ENCODE peak calls at places on chromosomes 3 and 15, in six cellular contexts. One of them, this sample, is unnamed.

GRCh38 chr15:66621491-66622467 is 56.0 kb upstream of the LCTL start:
- ATAC-seq in upper lobe of left lung: no peak
- ATAC-seq in GM12878: no peak
- ATAC-seq in A549: no peak
- ATAC-seq in HepG2: no peak
- ATAC-seq in K562: peak
- ATAC-seq in this sample: no peak

GRCh38 chr15:38610748-38611147 is 46.1 kb upstream of the RASGRP1 start:
- ATAC-seq in upper lobe of left lung: no peak
- ATAC-seq in GM12878: peak
- ATAC-seq in A549: no peak
- ATAC-seq in HepG2: no peak
- ATAC-seq in K562: peak
- ATAC-seq in this sample: no peak

GRCh38 chr15:29844290-29844903 is 22.1 kb upstream of the TJP1 start:
- ATAC-seq in upper lobe of left lung: no peak
- ATAC-seq in GM12878: no peak
- ATAC-seq in A549: peak
- ATAC-seq in HepG2: no peak
- ATAC-seq in K562: no peak
- ATAC-seq in this sample: no peak

GRCh38 chr15:101264011-101264410 is 12.2 kb upstream of the CHSY1 start:
- ATAC-seq in upper lobe of left lung: no peak
- ATAC-seq in GM12878: peak
- ATAC-seq in A549: no peak
- ATAC-seq in HepG2: peak
- ATAC-seq in K562: no peak
- ATAC-seq in this sample: no peak

GRCh38 chr3:135136361-135137100 is 341.5 kb downstream of the EPHB1 start:
- ATAC-seq in upper lobe of left lung: no peak
- ATAC-seq in GM12878: peak
- ATAC-seq in A549: no peak
- ATAC-seq in HepG2: no peak
- ATAC-seq in K562: no peak
- ATAC-seq in this sample: no peak

GRCh38 chr15:83284563-83285283 is at the start of gene BNC1:
- ATAC-seq in upper lobe of left lung: no peak
- ATAC-seq in GM12878: no peak
- ATAC-seq in A549: no peak
- ATAC-seq in HepG2: no peak
- ATAC-seq in K562: no peak
- ATAC-seq in this sample: no peak

GRCh38 chr3:133374706-133375105 is 25.1 kb upstream of the BFSP2 start:
- ATAC-seq in upper lobe of left lung: no peak
- ATAC-seq in GM12878: no peak
- ATAC-seq in A549: no peak
- ATAC-seq in HepG2: no peak
- ATAC-seq in K562: no peak
- ATAC-seq in this sample: no peak

GRCh38 chr15:20672469-20672868 is 130.9 kb upstream of the GOLGA6L6 start:
- ATAC-seq in upper lobe of left lung: peak
- ATAC-seq in GM12878: no peak
- ATAC-seq in A549: no peak
- ATAC-seq in HepG2: no peak
- ATAC-seq in K562: peak
- ATAC-seq in this sample: no peak

GRCh38 chr15:64224508-64224907 is 61.7 kb upstream of the PPIB start:
- ATAC-seq in upper lobe of left lung: no peak
- ATAC-seq in GM12878: no peak
- ATAC-seq in A549: no peak
- ATAC-seq in HepG2: no peak
- ATAC-seq in K562: peak
- ATAC-seq in this sample: no peak

GRCh38 chr3:102207173-102207572 is 227.6 kb upstream of the ZPLD1 start:
- ATAC-seq in upper lobe of left lung: no peak
- ATAC-seq in GM12878: no peak
- ATAC-seq in A549: no peak
- ATAC-seq in HepG2: no peak
- ATAC-seq in K562: no peak
- ATAC-seq in this sample: no peak

GRCh38 chr3:142853270-142854163 is 35.4 kb downstream of the PCOLCE2 start:
- ATAC-seq in upper lobe of left lung: no peak
- ATAC-seq in GM12878: no peak
- ATAC-seq in A549: peak
- ATAC-seq in HepG2: peak
- ATAC-seq in K562: no peak
- ATAC-seq in this sample: no peak

GRCh38 chr15:80609512-80609946 is 85.6 kb upstream of the ABHD17C start:
- ATAC-seq in upper lobe of left lung: no peak
- ATAC-seq in GM12878: no peak
- ATAC-seq in A549: no peak
- ATAC-seq in HepG2: no peak
- ATAC-seq in K562: no peak
- ATAC-seq in this sample: no peak

GRCh38 chr15:59400103-59400813 is 27.6 kb upstream of the MYO1E start:
- ATAC-seq in upper lobe of left lung: no peak
- ATAC-seq in GM12878: peak
- ATAC-seq in A549: peak
- ATAC-seq in HepG2: no peak
- ATAC-seq in K562: no peak
- ATAC-seq in this sample: no peak

GRCh38 chr3:161171113-161171512 is 50.0 kb upstream of the NMD3 start:
- ATAC-seq in upper lobe of left lung: no peak
- ATAC-seq in GM12878: no peak
- ATAC-seq in A549: no peak
- ATAC-seq in HepG2: no peak
- ATAC-seq in K562: no peak
- ATAC-seq in this sample: peak

GRCh38 chr3:78507196-78507984 is 1260.4 kb downstream of the ROBO1 start:
- ATAC-seq in upper lobe of left lung: no peak
- ATAC-seq in GM12878: no peak
- ATAC-seq in A549: no peak
- ATAC-seq in HepG2: peak
- ATAC-seq in K562: no peak
- ATAC-seq in this sample: no peak

GRCh38 chr3:176510097-176510496 is 687.2 kb downstream of the TBL1XR1 start:
- ATAC-seq in upper lobe of left lung: no peak
- ATAC-seq in GM12878: no peak
- ATAC-seq in A549: no peak
- ATAC-seq in HepG2: no peak
- ATAC-seq in K562: no peak
- ATAC-seq in this sample: no peak

GRCh38 chr15:76667943-76668715 is 237.0 kb downstream of the SCAPER start:
- ATAC-seq in upper lobe of left lung: no peak
- ATAC-seq in GM12878: no peak
- ATAC-seq in A549: no peak
- ATAC-seq in HepG2: no peak
- ATAC-seq in K562: no peak
- ATAC-seq in this sample: no peak

GRCh38 chr15:36364377-36364776 is 215.0 kb upstream of the CDIN1 start:
- ATAC-seq in upper lobe of left lung: no peak
- ATAC-seq in GM12878: no peak
- ATAC-seq in A549: no peak
- ATAC-seq in HepG2: no peak
- ATAC-seq in K562: no peak
- ATAC-seq in this sample: no peak

GRCh38 chr15:36361351-36361870 is 218.0 kb upstream of the CDIN1 start:
- ATAC-seq in upper lobe of left lung: no peak
- ATAC-seq in GM12878: no peak
- ATAC-seq in A549: no peak
- ATAC-seq in HepG2: no peak
- ATAC-seq in K562: no peak
- ATAC-seq in this sample: no peak

GRCh38 chr15:36359286-36359685 is 220.1 kb upstream of the CDIN1 start:
- ATAC-seq in upper lobe of left lung: no peak
- ATAC-seq in GM12878: no peak
- ATAC-seq in A549: no peak
- ATAC-seq in HepG2: no peak
- ATAC-seq in K562: no peak
- ATAC-seq in this sample: no peak

GRCh38 chr15:36363335-36363734 is 216.1 kb upstream of the CDIN1 start:
- ATAC-seq in upper lobe of left lung: no peak
- ATAC-seq in GM12878: no peak
- ATAC-seq in A549: no peak
- ATAC-seq in HepG2: no peak
- ATAC-seq in K562: no peak
- ATAC-seq in this sample: no peak

GRCh38 chr15:36362508-36362907 is 216.9 kb upstream of the CDIN1 start:
- ATAC-seq in upper lobe of left lung: peak
- ATAC-seq in GM12878: no peak
- ATAC-seq in A549: no peak
- ATAC-seq in HepG2: no peak
- ATAC-seq in K562: no peak
- ATAC-seq in this sample: no peak
- TF ChIP-seq EP300 in upper lobe of left lung: no peak
- TF ChIP-seq EP300 in GM12878: no peak
- TF ChIP-seq EP300 in A549: no peak
- TF ChIP-seq EP300 in HepG2: no peak
- TF ChIP-seq EP300 in K562: no peak
- TF ChIP-seq EP300 in this sample: no peak

DNA sequence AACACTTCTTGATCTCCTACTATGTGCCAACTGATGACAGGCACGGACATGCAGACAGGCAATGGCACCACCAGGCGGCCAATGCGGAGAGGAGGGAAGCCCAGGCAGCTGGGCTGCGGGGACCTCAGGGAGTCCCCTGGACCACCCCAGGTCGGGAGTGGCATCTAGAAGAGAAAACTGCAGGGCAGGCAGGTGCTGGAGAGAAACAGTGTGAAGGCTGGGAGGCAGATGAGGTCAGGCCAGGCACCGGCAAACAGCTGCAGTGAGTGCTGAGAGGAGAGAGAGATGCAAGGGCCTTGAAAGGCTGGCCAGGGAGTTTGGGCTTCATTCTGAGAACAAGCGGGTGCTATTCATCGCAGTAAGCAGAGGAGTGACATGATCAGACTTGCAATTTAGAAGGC is 29.1 kb downstream of the SLC6A1 start:
- ATAC-seq in upper lobe of left lung: no peak
- ATAC-seq in GM12878: no peak
- ATAC-seq in A549: no peak
- ATAC-seq in HepG2: no peak
- ATAC-seq in K562: no peak
- ATAC-seq in this sample: no peak
- TF ChIP-seq CTCF in upper lobe of left lung: no peak
- TF ChIP-seq CTCF in GM12878: no peak
- TF ChIP-seq CTCF in A549: no peak
- TF ChIP-seq CTCF in HepG2: no peak
- TF ChIP-seq CTCF in K562: no peak
- TF ChIP-seq CTCF in this sample: no peak

DNA sequence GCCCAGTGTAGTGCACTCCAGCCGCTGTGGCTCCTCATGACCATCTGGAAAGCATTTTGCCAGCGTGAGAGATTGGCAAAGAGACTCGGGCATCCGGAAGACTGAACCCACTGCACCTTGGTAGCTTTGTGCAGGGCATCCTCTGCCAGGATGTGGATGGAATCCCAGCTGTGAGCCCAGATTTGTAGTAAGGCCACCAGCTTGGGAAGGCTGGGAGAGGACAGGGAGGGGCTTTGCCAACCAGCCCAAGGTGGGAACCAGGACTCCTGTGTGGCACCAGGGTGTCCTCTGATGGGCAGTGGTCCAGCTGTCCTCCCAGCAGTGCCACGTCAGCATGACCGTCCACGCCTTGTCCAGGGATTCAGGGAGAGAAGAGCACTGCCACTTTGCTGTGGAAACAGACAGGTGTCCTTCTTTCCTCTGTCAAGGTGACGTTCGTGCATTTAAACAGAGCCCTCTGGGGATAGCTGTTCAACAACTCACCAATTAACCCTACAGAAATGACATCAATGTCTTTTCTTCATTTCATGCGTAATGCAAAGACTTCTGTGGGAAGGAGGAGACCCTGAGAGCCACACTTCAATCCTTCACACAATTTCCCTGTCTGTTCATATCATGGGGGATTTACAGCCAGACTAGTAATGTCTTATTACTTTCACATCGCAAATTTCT is 19.1 kb downstream of the KLF15 start:
- ATAC-seq in upper lobe of left lung: no peak
- ATAC-seq in GM12878: no peak
- ATAC-seq in A549: no peak
- ATAC-seq in HepG2: no peak
- ATAC-seq in K562: no peak
- ATAC-seq in this sample: no peak
- TF ChIP-seq EP300 in upper lobe of left lung: no peak
- TF ChIP-seq EP300 in GM12878: no peak
- TF ChIP-seq EP300 in A549: no peak
- TF ChIP-seq EP300 in HepG2: no peak
- TF ChIP-seq EP300 in K562: no peak
- TF ChIP-seq EP300 in this sample: no peak

DNA sequence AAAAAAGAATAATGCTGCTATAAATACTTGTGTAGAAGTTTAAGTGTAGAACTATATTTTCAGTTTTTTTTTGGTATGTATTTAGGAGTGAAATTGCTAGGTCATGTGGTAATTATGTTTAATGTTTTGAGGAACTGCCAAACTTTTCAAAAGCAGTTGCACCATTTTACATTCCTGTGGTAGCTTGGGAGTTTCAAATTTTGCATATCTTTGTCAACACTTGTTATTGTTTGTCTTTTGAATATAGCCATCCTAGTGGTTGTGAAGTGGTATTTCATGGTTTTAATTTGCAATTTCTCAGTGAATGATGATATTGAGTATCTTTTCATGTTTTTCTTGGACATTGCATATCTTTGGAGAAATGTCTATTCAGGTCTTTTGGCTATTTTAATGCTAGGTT is 30.4 kb downstream of the SKIL start:
- ATAC-seq in upper lobe of left lung: no peak
- ATAC-seq in GM12878: no peak
- ATAC-seq in A549: no peak
- ATAC-seq in HepG2: no peak
- ATAC-seq in K562: no peak
- ATAC-seq in this sample: no peak
- TF ChIP-seq CTCF in upper lobe of left lung: no peak
- TF ChIP-seq CTCF in GM12878: peak
- TF ChIP-seq CTCF in A549: no peak
- TF ChIP-seq CTCF in HepG2: no peak
- TF ChIP-seq CTCF in K562: no peak
- TF ChIP-seq CTCF in this sample: no peak